ENCODE peak calls at places on chromosomes 4 and X, in six cellular contexts. C is tibial artery, U is PC-9, I is fibroblast of pulmonary artery, A is A673, O is dorsolateral prefrontal cortex. M is an unnamed sample.
A peak's percentile ranks its signal among the peaks of the same experiment; 100 is the strongest.

GRCh38 chr4:65437102-65437501 is 233.2 kb downstream of the EPHA5 start:
- DNase-seq in O (no peak), U (no peak), C (no peak), I (peak; percentile 86), A (peak; percentile 25), M (no peak)

GRCh38 chr4:40196724-40197281 is at the start of gene RHOH:
- DNase-seq in O (no peak), A (peak; percentile 98), C (no peak), U (no peak), I (no peak), M (no peak)

GRCh38 chr4:87982446-87982845 is 6.9 kb downstream of the SPP1 start:
- DNase-seq in I (peak; percentile 26), U (no peak), O (no peak), C (no peak), A (peak; percentile 28), M (peak; percentile 31)

GRCh38 chr4:16437836-16438235 is 211.6 kb upstream of the TAPT1 start:
- DNase-seq in O (no peak), A (no peak), C (no peak), U (no peak), I (peak; percentile 8), M (peak; percentile 26)

GRCh38 chr4:107939307-107939706 is 8.0 kb downstream of the CYP2U1 start:
- DNase-seq in O (no peak), C (no peak), I (no peak), U (no peak), A (no peak), M (peak; percentile 72)

GRCh38 chr4:54118850-54119589 is 19.1 kb downstream of the GSX2 start:
- DNase-seq in I (peak; percentile 33), A (no peak), C (no peak), U (no peak), O (no peak), M (no peak)

GRCh38 chr4:180197471-180197870 is 2045.7 kb upstream of the TENM3 start:
- DNase-seq in A (no peak), U (no peak), C (no peak), I (no peak), O (no peak), M (no peak)

GRCh38 chrX:110317079-110317819 is 636 bp downstream of the AMMECR1 start:
- DNase-seq in O (no peak), C (peak; percentile 21), I (no peak), U (peak; percentile 42), A (peak; percentile 4), M (no peak)

GRCh38 chrX:66384722-66385121 is 220.7 kb downstream of the HEPH start:
- DNase-seq in U (no peak), A (no peak), O (no peak), C (no peak), I (no peak), M (no peak)

GRCh38 chr4:179625391-179625790 is 2183.2 kb upstream of the AGA start:
- DNase-seq in I (peak; percentile 26), C (no peak), O (no peak), U (peak; percentile 2), A (no peak), M (no peak)

GRCh38 chr4:39616651-39617050 is 22.0 kb downstream of the SMIM14 start:
- DNase-seq in O (no peak), A (no peak), U (no peak), C (no peak), I (peak; percentile 50), M (peak; percentile 50)

GRCh38 chrX:38991656-38992558 is 190.6 kb downstream of the MID1IP1 start:
- DNase-seq in I (no peak), O (no peak), U (no peak), C (no peak), A (no peak), M (no peak)

GRCh38 chr4:86338521-86338920 is 21.3 kb downstream of the MAPK10 start:
- DNase-seq in C (no peak), A (no peak), I (peak; percentile 16), O (no peak), U (no peak), M (no peak)

GRCh38 chr4:116118216-116118615 is 967.2 kb downstream of the TRAM1L1 start:
- DNase-seq in U (no peak), I (no peak), A (no peak), O (no peak), C (no peak), M (no peak)

DNA sequence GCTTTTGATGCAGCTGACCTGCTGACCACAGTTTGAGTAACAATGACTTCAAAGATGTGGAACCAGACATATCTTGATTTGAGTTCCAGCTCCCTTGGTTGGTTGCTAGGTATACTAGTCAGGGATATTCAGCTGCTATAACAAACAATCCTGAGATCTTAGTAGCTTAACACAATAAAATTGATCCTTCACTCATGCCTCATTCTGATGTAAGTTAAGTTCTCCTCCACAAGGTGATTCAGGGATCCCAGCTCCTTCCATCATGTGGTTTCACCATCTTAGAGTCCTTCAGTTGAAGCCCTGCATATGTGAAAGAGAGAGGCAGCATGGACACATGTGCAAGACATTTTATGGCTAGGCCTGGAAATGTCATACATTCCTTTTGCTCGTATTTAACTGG is 7.3 kb downstream of the SMIM9 start:
- DNase-seq in A (no peak), C (no peak), U (no peak), I (no peak), O (no peak), M (peak; percentile 5)
- H3K4me3 ChIP-seq in A (no peak overlapping the region), C (no peak overlapping the region), U (no peak overlapping the region), I (no peak overlapping the region), O (no peak overlapping the region), M (no peak overlapping the region)

GRCh38 chrX:86066998-86067397 is 19.6 kb upstream of the CHM start:
- DNase-seq in A (peak; percentile 26), O (no peak), I (no peak), U (no peak), C (no peak), M (no peak)
- TF ChIP-seq CTCF in A (peak; percentile 37), O (no peak), I (no peak), U (no peak), C (no peak), M (no peak)

GRCh38 chr4:5890063-5890727 is 2.7 kb downstream of the CRMP1 start:
- DNase-seq in U (no peak), A (peak; percentile 89), C (no peak), I (no peak), O (peak; percentile 54), M (no peak)
- H3K4me3 ChIP-seq in U (no peak overlapping the region), A (peak overlapping the region; percentile 39), C (no peak overlapping the region), I (no peak overlapping the region), O (peak overlapping the region; percentile 53), M (no peak overlapping the region)

GRCh38 chrX:154526901-154527675 is 11.1 kb upstream of the FAM3A start:
- DNase-seq in U (peak; percentile 83), O (peak; percentile 55), I (peak; percentile 82), C (peak; percentile 80), A (peak; percentile 82), M (peak; percentile 74)
- TF ChIP-seq CTCF in U (peak; percentile 61), O (peak; percentile 52), I (peak; percentile 60), C (peak; percentile 48), A (peak; percentile 57), M (peak; percentile 61)

DNA sequence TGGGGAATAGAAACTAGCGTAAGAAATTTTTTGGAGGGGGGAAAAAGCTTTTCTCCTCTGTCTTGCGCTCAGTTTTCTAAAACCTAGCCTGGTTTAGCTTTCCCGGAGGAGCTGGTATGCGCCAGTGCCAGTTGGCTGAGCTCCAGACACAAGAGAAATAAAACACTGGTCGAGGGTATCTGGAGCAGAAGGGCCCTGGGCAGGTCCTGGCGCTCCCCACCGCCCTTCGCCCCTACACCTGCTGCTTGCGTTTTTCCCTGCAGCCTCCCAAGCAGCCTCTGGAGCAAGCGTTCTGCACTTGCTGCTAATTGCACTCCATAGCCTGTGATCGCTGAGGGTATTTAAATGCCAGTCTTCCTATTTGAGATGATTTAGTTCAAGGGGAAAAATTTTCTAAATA is 816 bp downstream of the EREG start:
- DNase-seq in C (no peak), O (no peak), U (no peak), I (peak; percentile 23), A (peak; percentile 10), M (no peak)
- H3K4me3 ChIP-seq in C (peak overlapping the region; percentile 55), O (peak overlapping the region; percentile 27), U (peak overlapping the region; percentile 71), I (peak overlapping the region; percentile 63), A (peak overlapping the region; percentile 44), M (no peak overlapping the region)

GRCh38 chrX:80432441-80432840 is 12.2 kb downstream of the TENT5D start:
- DNase-seq in U (no peak), C (no peak), A (no peak), I (no peak), O (no peak), M (no peak)

GRCh38 chrX:80432863-80433262 is 12.6 kb downstream of the TENT5D start:
- DNase-seq in A (no peak), I (peak; percentile 11), O (no peak), U (no peak), C (peak; percentile 23), M (peak; percentile 1)

GRCh38 chrX:80431502-80431832 is 11.2 kb downstream of the TENT5D start:
- DNase-seq in O (no peak), A (no peak), U (no peak), C (no peak), I (no peak), M (no peak)

DNA sequence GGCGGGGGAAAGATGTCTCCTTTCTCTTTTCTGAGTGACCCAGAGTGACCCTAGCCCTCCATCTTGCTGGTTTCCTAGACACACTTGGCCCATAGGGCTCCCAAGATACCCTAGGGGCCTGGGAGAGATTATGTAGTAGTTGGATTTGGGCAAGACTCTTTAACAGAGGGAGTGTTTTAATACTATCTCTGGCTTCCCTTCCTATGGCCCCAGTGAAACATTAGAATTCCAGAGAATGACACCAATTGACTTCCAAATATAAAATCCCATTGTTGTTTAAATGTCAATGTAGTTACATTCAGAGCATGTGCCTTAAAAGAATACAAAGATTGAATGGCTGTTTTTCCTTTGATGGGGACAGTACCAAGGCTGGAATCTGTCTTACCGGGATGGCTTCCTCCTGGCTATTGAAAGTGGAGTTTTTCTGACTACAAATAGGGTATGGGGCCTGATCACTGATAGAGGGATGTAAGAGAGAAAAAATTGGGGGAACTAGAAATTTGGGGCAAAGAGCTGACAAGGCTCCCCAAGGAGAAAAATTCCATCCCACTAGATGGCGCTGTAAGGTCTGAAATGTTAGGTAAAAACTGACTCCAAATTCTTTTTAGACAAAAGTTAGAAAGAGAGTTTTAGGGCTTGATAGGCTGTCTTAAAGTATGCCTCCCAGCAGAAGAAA is 10.7 kb downstream of the TENT5D start:
- DNase-seq in I (peak; percentile 2), A (peak; percentile 18), C (no peak), O (no peak), U (no peak), M (no peak)
- TF ChIP-seq CTCF in I (no peak), A (peak; percentile 48), C (no peak), O (no peak), U (peak; percentile 55), M (no peak)

DNA sequence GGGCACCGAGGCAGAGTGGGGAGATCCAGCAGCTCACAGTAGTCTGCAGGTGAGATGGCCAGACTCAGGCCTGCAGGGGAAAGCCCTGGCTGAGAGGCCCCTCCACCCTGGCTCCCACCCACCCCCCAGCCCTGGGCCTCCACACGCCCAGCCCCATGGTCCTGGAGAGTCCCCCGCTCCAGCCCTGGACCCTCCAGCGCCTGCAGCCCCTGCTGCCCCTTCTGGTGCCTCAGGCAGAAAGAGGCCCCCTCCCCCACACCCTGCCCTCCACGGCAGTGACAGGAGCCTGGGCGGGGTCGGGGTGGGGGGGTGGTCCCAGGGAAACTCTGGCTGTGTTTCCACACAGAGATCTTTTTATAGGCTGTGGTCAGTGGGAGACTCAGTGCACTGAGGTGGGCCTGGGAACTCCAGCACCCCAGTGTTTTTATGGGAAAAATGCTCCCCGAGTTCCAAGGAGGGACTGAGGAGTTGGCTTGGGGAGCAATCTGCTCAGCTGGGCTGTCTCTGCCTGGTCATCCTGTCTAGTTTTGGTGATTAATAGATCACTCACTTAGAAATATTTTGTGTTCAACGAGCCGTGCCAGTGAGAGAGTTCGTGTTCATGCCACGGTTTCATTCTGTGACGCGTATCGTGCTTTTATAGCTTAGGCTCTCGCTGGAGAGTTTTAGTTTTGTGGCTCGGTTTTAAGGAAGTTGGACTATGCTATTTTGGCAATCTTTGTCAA is 53.1 kb upstream of the HGFAC start:
- DNase-seq in U (no peak), O (no peak), I (peak; percentile 61), C (peak; percentile 56), A (peak; percentile 24), M (peak; percentile 79)
- H3K4me3 ChIP-seq in U (no peak overlapping the region), O (peak overlapping the region; percentile 15), I (peak overlapping the region; percentile 32), C (peak overlapping the region; percentile 48), A (no peak overlapping the region), M (peak overlapping the region; percentile 49)

M was measured in AG10803.